ENCODE peak calls at places on chromosomes 3 and 15, in five cellular contexts. G is body of pancreas, J is cardiac muscle cell, D is left ventricle myocardium inferior, F is mucosa of descending colon. Y is an unnamed sample. For H3K4me1, the result is how much of the 10 kb centered on the place peaks cover.

GRCh38 chr3:189862385-189863023 is 231.3 kb downstream of the TP63 start:
- DNase-seq in D (no peak), F (no peak), G (no peak), J (no peak), Y (no peak)

GRCh38 chr15:63348392-63348791 is 33.3 kb downstream of the CA12 start:
- DNase-seq in J (no peak), G (peak), F (peak), D (peak), Y (peak)

GRCh38 chr3:105747056-105747455 is 121.8 kb downstream of the CBLB start:
- DNase-seq in J (no peak), G (no peak), D (no peak), F (no peak), Y (no peak)

GRCh38 chr3:32456429-32457130 is 46.1 kb downstream of the CMTM6 start:
- DNase-seq in D (no peak), F (no peak), J (no peak), G (no peak), Y (no peak)

GRCh38 chr3:107884719-107885460 is 205.9 kb downstream of the CD47 start:
- DNase-seq in G (no peak), D (no peak), F (no peak), J (no peak), Y (no peak)

GRCh38 chr3:71984843-71985594 is 200.1 kb upstream of the PROK2 start:
- DNase-seq in G (no peak), J (no peak), F (no peak), D (no peak), Y (no peak)

GRCh38 chr3:44045476-44046275 is 196.0 kb upstream of the TOPAZ1 start:
- DNase-seq in J (no peak), D (no peak), G (peak), F (peak), Y (peak)

GRCh38 chr3:141498592-141499223 is 11.9 kb downstream of the RASA2 start:
- DNase-seq in G (no peak), F (peak), D (no peak), J (no peak), Y (peak)

GRCh38 chr3:37768107-37768809 is 93.4 kb upstream of the CTDSPL start:
- DNase-seq in G (peak), J (peak), D (no peak), F (no peak), Y (peak)

GRCh38 chr3:31288224-31288623 is 244.5 kb upstream of the STT3B start:
- DNase-seq in F (no peak), J (no peak), G (no peak), D (no peak), Y (no peak)

GRCh38 chr3:31288641-31289100 is 244.1 kb upstream of the STT3B start:
- DNase-seq in D (peak), F (peak), J (no peak), G (no peak), Y (no peak)

GRCh38 chr3:31291818-31292217 is 240.9 kb upstream of the STT3B start:
- DNase-seq in D (no peak), J (no peak), G (no peak), F (no peak), Y (no peak)

GRCh38 chr3:31289592-31289991 is 243.1 kb upstream of the STT3B start:
- DNase-seq in D (no peak), F (no peak), J (no peak), G (no peak), Y (no peak)

DNA sequence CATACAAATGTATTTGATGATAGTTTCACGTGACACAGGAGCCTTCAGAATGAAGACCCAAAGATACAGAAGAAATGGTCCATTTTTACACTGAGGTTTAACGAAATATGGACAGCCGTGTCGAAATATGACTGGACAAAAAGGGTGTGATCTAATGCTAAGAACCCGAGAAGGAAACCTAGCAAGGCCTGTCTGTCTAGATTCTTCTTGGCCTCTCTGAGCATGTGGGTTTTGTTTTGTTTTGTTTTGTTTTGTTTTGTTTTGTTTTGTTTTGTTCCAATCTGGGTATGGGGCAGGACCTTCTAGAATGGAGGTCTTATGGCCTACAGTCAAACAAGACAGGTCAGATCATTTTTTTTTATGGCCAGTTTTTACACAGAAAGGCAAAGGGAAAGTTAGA is 242.7 kb upstream of the STT3B start:
- DNase-seq in J (no peak), D (no peak), F (no peak), G (no peak), Y (no peak)
- H3K4me1 ChIP-seq in J (under half), D (under half), F (under half), G (under half), Y (under half)

DNA sequence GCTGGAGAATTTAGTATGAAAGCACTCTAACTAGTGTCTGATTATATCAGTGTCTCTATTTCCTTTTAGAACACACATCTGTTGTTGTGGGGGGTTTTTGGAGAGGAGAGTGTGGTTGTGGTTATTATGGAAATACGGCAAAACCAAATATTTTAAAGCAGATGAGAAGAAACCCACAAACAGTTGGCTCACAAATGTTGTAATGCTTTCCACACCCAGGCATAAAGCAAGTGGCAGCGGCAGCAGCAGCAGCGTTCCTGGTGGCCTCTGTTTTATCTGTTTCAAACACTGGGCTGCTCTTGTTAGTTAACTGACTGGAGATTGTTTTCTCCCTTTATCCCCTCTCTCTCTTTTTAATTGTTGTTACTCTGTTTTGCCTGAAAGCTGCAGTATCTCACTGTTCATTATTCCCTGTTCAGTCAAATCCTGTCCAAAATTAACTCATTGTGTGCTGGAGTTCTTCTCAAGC is 1045.5 kb upstream of the NR2F2 start:
- DNase-seq in D (no peak), F (no peak), J (peak), G (no peak), Y (no peak)
- TF ChIP-seq CTCF in D (no peak), F (no peak), J (peak), G (no peak), Y (no peak)

DNA sequence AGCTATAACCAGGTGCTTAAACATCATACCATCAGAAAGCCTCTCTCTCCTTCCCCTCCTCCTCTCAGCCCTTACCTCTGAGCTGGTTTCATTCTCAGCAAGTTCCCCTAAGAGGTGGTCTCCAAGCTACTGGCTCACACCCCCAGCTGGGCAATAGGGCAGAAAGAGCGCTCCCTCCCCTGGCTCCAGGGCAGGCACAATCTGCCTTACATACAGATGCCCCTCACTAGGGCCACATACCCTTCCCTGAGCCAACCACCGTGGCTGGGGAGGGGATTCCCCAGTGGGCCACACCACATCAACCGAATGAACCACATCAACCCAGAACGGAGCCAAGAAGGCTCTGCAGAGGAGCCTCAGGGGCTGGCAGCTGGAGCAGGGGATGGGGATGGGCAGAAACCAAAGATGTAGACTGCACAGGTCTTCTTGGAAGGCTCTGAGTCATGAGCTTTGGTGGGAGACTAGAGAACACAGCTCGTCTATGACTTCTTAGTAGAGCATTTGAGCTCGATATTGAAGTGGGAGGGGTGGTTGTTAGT is 4.6 kb upstream of the FBLN2 start:
- DNase-seq in G (no peak), J (no peak), D (no peak), F (no peak), Y (no peak)
- H3K4me1 ChIP-seq in G (under half), J (under half), D (under half), F (under half), Y (under half)

DNA sequence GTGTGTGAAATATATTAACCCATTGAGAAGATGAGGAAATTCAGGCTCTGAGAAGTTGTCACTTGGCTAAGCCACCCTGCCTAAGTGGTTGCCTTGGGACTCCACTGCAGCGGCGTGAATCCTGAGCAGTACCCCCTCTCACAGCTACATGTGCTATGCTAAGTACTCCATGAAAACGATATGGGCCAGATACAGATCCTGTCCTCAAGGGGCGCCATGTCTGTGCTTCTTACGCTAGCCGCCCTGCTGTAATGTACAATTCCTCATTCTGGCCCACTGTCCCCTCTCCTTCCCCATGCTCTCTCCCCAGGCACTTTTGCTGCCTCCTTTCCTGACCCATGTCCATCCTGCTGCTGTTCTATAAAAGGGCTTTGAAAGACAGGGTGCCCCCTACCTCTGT is 140.3 kb downstream of the FEZF2 start:
- DNase-seq in F (no peak), D (no peak), J (no peak), G (no peak), Y (no peak)
- TF ChIP-seq CTCF in F (no peak), D (no peak), J (no peak), G (no peak), Y (no peak)

GRCh38 chr3:99871231-99871898 is 53.7 kb downstream of the CMSS1 start:
- DNase-seq in F (no peak), D (no peak), G (no peak), J (no peak), Y (no peak)

GRCh38 chr3:99872633-99873254 is 55.1 kb downstream of the CMSS1 start:
- DNase-seq in F (no peak), J (no peak), G (no peak), D (no peak), Y (no peak)

GRCh38 chr3:99869621-99870020 is 52.0 kb downstream of the CMSS1 start:
- DNase-seq in F (no peak), J (no peak), D (no peak), G (no peak), Y (no peak)

GRCh38 chr3:99868438-99868723 is 50.7 kb downstream of the CMSS1 start:
- DNase-seq in G (no peak), F (no peak), J (peak), D (no peak), Y (no peak)

DNA sequence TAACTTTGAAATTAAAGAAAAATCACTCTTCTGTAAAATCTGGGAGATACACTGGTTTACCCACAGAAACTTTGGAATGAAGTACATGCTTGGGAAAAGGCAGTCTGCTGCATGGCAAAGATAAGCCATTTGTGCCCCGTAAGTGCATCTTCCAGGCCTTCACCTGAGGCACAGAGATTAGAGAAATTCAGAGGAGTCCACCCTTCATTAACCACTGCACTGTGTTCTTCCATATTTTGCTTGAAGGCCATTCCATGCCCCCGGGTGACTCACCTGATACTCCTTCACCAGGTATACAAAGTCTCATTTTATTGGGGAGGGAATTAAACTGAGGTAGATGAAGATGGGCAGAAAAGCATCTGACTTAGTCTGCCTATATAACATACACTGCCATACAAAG is 53.0 kb downstream of the CMSS1 start:
- DNase-seq in F (no peak), J (no peak), D (no peak), G (no peak), Y (no peak)
- H3K4me1 ChIP-seq in F (under half), J (under half), D (half or more), G (under half), Y (under half)